ENCODE peak calls at places on chromosomes 6 and 20, in ten cellular contexts. K is NB4, D is nephron progenitor cell, O is mesothelial cell of epicardium, J is LoVo, T is M059J, L is H54, Y is NCI-H2029, B is iris pigment epithelial cell, Q is caudate nucleus. S is an unnamed sample.

GRCh38 chr20:62330576-62331317 is 27.9 kb downstream of the ADRM1 start:
- DNase-seq in O (no peak), Q (no peak), B (no peak), Y (no peak), J (no peak), L (no peak), K (no peak), D (no peak), T (no peak), S (no peak)

GRCh38 chr20:63826753-63827152 is 4.3 kb downstream of the ZBTB46 start:
- DNase-seq in J (no peak), Y (no peak), B (no peak), D (no peak), O (no peak), Q (no peak), K (peak), T (peak), L (peak), S (no peak)

GRCh38 chr6:50699086-50699886 is 14.0 kb upstream of the TFAP2D start:
- DNase-seq in Y (no peak), L (no peak), D (peak), K (peak), T (no peak), O (peak), B (no peak), Q (no peak), J (no peak), S (peak)

GRCh38 chr20:50248104-50248631 is 57.5 kb downstream of the CEBPB start:
- DNase-seq in Y (no peak), B (peak), O (no peak), D (no peak), T (peak), J (no peak), Q (no peak), L (peak), K (peak), S (peak)

GRCh38 chr20:48564997-48565396 is 262.8 kb downstream of the PREX1 start:
- DNase-seq in O (no peak), K (no peak), T (no peak), D (no peak), Q (no peak), J (no peak), L (no peak), Y (no peak), B (no peak), S (no peak)

GRCh38 chr20:31712564-31713311 is 9.9 kb downstream of the BCL2L1 start:
- DNase-seq in Q (peak), D (no peak), J (peak), K (no peak), L (no peak), Y (peak), T (peak), O (peak), B (peak), S (no peak)

GRCh38 chr6:80003841-80004198 is 629 bp upstream of the TTK start:
- DNase-seq in T (no peak), K (peak), J (no peak), Q (peak), L (no peak), B (no peak), Y (no peak), D (peak), O (no peak), S (peak)

GRCh38 chr20:52200870-52201269 is 9.3 kb upstream of the ZFP64 start:
- DNase-seq in Q (no peak), D (no peak), J (no peak), K (no peak), T (no peak), B (no peak), L (no peak), O (no peak), Y (peak), S (no peak)

GRCh38 chr6:139588076-139588639 is 213.7 kb upstream of the CITED2 start:
- DNase-seq in O (no peak), T (peak), B (peak), D (no peak), Y (peak), Q (no peak), K (no peak), L (no peak), J (peak), S (peak)

GRCh38 chr6:147970970-147971369 is 371.7 kb upstream of the SASH1 start:
- DNase-seq in Y (no peak), B (peak), Q (no peak), D (no peak), K (peak), O (no peak), J (peak), L (no peak), T (no peak), S (peak)

GRCh38 chr20:3238616-3239025 is 369 bp downstream of the SLC4A11 start:
- DNase-seq in Q (no peak), D (peak), B (peak), O (peak), J (peak), T (peak), Y (peak), L (peak), K (peak), S (no peak)

GRCh38 chr6:18042536-18043145 is 55.2 kb upstream of the KIF13A start:
- DNase-seq in J (no peak), L (no peak), O (no peak), D (no peak), Q (no peak), B (no peak), Y (no peak), K (no peak), T (no peak), S (no peak)

S was measured in OCI-M1.